ENCODE peak calls at places on chromosomes 12 and 14, in six cellular contexts. L, C, U, A, J and P are unnamed samples.
A peak's percentile ranks its signal among the peaks of the same experiment; 100 is the strongest.

GRCh38 chr14:77253333-77254190 is 17.4 kb downstream of the NGB start:
- DNase-seq in L (no peak), C (no peak), U (no peak), A (no peak), J (no peak), P (no peak)

GRCh38 chr12:54750-55535 is 11.6 kb upstream of the IQSEC3 start:
- DNase-seq in L (no peak), C (no peak), U (no peak), A (no peak), J (no peak), P (no peak)

GRCh38 chr12:132273992-132274334 is 55.4 kb downstream of the GALNT9 start:
- DNase-seq in L (no peak), C (no peak), U (no peak), A (no peak), J (no peak), P (no peak)

GRCh38 chr14:69863083-69863482 is 16.1 kb upstream of the SMOC1 start:
- DNase-seq in L (no peak), C (no peak), U (no peak), A (no peak), J (no peak), P (no peak)

GRCh38 chr12:13539051-13539450 is 342.5 kb downstream of the EMP1 start:
- DNase-seq in L (no peak), C (no peak), U (no peak), A (no peak), J (no peak), P (no peak)

GRCh38 chr14:103849151-103850013 is 2.0 kb upstream of the PPP1R13B start:
- DNase-seq in L (no peak), C (no peak), U (no peak), A (no peak), J (no peak), P (no peak)

GRCh38 chr14:93734086-93734822 is 54.0 kb downstream of the PRIMA1 start:
- DNase-seq in L (no peak), C (no peak), U (no peak), A (peak; percentile 50), J (no peak), P (no peak)

GRCh38 chr12:12722351-12723146 is 5.4 kb downstream of the CDKN1B start:
- DNase-seq in L (no peak), C (peak; percentile 70), U (no peak), A (no peak), J (peak; percentile 17), P (no peak)

GRCh38 chr12:80936353-80936641 is 1.4 kb downstream of the LIN7A start:
- DNase-seq in L (no peak), C (no peak), U (no peak), A (peak; percentile 68), J (no peak), P (no peak)

GRCh38 chr14:20998674-20999366 is at the start of gene SLC39A2:
- DNase-seq in L (peak; percentile 79), C (peak; percentile 51), U (peak; percentile 44), A (peak; percentile 59), J (no peak), P (no peak)

GRCh38 chr14:77124345-77125274 is 17.0 kb downstream of the ZDHHC22 start:
- DNase-seq in L (peak; percentile 61), C (peak; percentile 27), U (no peak), A (peak; percentile 82), J (no peak), P (peak; percentile 73)

GRCh38 chr12:49541140-49541861 is 2.5 kb downstream of the KCNH3 start:
- DNase-seq in L (no peak), C (no peak), U (no peak), A (no peak), J (no peak), P (no peak)

GRCh38 chr14:84963518-84963917 is 566.4 kb upstream of the FLRT2 start:
- DNase-seq in L (no peak), C (no peak), U (no peak), A (no peak), J (no peak), P (no peak)
- H3K4me1 ChIP-seq in L (no peaks in the 10 kb centered on the region), C (no peaks in the 10 kb centered on the region), U (peaks cover 6% of the 10 kb centered on the region), A (peaks cover 9% of the 10 kb centered on the region), J (no peaks in the 10 kb centered on the region), P (no peaks in the 10 kb centered on the region)

DNA sequence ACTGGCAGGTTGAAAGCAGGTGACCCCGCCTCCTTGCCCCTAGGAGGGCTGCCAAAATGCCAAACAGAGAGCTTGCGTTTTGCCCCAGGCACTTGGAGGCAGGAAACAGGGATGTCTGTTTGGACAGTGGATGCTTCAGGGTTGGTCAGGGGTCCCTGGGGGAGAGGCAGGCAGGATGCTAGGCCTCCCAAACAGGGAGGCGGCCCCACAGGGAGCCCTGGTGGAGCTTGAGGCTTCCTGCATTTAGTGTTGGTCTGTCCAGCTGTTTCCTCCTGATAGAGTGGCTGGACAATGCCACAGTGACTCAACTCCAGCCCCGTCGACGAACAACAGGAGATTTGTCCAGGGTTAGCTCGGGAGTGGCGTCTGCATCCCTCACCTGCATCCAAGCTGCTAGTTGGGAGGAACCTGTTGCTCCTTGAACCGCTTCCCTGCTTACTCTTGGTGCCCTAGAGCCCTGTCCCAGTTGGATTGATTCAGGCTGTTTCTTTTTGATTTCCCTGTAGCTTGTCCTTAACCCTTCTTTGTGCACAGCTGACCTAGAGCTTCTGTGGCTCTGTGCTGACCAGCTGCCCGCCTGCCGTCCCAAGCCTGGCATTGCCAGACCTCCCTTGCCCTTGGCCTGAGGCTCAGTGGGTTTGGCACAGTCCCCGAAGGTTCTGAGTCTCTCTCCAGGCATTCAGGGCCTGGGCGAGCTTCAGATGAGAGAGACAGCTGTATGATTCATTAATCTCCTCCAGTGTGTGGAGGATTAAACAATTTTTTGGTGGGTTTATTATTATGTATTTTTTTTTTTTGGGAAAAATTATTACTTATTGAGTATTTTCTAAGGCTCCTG is 45.9 kb downstream of the TSPAN9 start:
- DNase-seq in L (peak; percentile 71), C (peak; percentile 73), U (peak; percentile 40), A (no peak), J (no peak), P (no peak)
- H3K4me1 ChIP-seq in L (no peaks in the 10 kb centered on the region), C (peaks cover 15% of the 10 kb centered on the region), U (peaks cover 16% of the 10 kb centered on the region), A (peaks cover 3% of the 10 kb centered on the region), J (no peaks in the 10 kb centered on the region), P (peaks cover 13% of the 10 kb centered on the region)

GRCh38 chr12:54375258-54375579 is 9.3 kb downstream of the ZNF385A start:
- DNase-seq in L (no peak), C (no peak), U (no peak), A (no peak), J (no peak), P (no peak)

GRCh38 chr12:54378791-54379400 is 5.6 kb downstream of the ZNF385A start:
- DNase-seq in L (no peak), C (no peak), U (no peak), A (peak; percentile 89), J (peak; percentile 88), P (no peak)

GRCh38 chr12:54374555-54375257 is 9.8 kb downstream of the ZNF385A start:
- DNase-seq in L (no peak), C (no peak), U (no peak), A (no peak), J (no peak), P (no peak)

GRCh38 chr12:54377797-54378515 is 6.6 kb downstream of the ZNF385A start:
- DNase-seq in L (no peak), C (no peak), U (no peak), A (no peak), J (no peak), P (no peak)

DNA sequence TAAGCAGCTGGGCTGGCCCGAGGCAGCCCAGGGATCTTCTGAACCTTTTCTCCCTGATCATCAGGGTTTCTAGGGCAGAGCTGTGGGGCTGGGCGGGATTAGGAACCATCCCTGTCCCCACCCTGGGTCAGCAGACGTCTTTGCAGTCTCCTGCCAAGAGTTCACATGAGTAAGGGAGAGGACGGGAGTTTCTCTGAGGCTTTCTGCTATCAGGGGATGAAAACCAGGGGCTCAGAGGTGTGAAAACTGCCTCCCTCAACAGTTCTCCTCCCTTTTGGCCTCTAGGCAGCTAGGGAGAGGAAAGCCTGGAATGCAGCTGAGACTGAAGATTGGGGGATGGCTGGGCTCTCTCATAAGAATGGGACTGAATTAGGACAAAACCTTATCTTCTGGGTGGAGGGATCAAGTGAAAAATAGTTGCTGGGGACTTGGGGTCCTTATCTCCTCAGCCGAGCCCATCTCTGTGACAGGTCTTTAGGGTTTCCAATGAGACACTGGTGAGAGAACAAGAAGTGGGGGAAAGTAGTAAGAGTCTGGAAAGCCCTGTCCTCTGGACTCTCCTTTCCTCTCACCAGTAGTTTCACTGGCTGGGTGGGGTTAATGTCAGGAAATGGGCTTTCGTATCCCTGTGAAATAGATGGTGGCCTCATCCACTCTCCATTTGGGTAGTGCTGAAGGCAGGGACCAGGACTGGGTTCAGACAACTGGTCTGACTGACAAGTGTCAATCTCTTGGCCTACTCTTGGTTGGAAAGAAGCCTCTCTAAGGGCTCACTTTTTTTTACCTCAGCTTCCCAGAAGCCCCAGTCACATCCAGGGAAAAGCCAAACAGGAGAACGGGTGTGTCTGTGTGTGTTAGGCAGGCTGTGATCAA is 7.7 kb downstream of the ZNF385A start:
- DNase-seq in L (no peak), C (no peak), U (no peak), A (no peak), J (no peak), P (no peak)
- H3K4me1 ChIP-seq in L (no peaks in the 10 kb centered on the region), C (peaks cover 7% of the 10 kb centered on the region), U (no peaks in the 10 kb centered on the region), A (peaks cover 10% of the 10 kb centered on the region), J (peaks cover 51% of the 10 kb centered on the region), P (peaks cover 6% of the 10 kb centered on the region)

DNA sequence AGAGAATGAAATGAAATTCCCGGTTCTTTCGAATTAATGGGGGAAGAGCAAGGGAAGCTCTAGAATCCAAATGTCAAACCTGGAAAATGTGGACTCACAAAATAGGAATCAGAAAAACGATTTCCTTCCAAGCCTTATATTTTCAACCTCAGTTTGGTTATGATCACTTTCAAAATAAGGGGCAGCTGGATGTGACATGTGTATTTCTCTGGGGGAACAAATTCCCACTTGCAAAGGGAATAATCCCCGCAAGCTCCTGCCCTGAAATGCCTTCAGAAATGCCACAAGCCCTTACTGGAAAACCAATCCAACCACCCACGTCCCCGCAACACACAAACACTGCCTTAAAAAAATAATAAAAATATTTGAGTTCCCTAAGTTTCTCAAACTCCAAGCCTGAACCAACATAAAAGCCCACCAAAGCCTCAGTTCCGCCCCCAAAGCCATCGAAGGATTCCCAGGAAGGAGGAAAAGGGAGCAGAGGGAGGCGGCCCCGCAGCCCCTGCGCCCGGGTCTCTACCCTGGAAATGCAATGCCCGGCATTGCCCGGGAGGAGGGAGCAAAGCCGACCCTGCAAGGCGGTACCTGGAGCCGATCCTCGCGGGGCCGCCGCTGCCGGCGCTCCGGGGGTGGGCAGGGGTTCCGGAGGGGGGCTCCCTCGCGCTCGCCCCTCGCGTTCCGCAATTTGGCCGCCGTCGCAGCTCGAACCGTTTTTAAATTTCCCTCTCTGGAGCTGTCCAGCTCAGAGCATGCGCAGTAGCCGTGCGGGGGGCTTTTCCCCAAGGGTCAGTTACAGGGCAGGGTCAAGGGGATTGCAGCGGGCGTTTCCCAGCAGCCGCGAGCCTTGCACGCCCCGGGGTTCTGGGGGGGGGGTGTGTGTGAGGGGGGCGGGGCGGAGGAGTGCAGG is at the start of gene FOXN4:
- DNase-seq in L (no peak), C (no peak), U (no peak), A (peak; percentile 81), J (peak; percentile 43), P (no peak)
- H3K4me1 ChIP-seq in L (no peaks in the 10 kb centered on the region), C (no peaks in the 10 kb centered on the region), U (peaks cover 5% of the 10 kb centered on the region), A (peaks cover 14% of the 10 kb centered on the region), J (peaks cover 14% of the 10 kb centered on the region), P (peaks cover 9% of the 10 kb centered on the region)

DNA sequence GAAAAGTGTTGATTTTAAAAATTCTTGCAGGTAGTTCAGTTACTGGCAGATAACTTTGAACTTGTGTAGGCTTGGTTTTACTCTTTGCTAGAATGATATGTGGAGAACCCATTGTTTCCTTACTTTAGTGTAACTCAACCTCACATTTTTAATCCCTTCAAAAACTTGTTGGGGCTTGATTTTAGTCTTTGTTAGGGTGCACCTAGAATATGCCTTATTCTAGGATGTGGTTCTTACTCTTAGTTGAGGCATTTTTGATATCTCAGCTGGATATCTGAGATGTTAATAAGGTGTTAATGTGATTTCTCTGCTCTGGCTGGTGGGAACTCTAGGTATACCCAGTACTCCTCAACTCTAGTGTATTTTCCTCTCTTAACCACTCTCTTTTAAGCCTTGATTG is 10.0 kb downstream of the MNAT1 start:
- DNase-seq in L (no peak), C (no peak), U (no peak), A (no peak), J (no peak), P (no peak)
- H3K4me1 ChIP-seq in L (no peaks in the 10 kb centered on the region), C (no peaks in the 10 kb centered on the region), U (no peaks in the 10 kb centered on the region), A (no peaks in the 10 kb centered on the region), J (no peaks in the 10 kb centered on the region), P (no peaks in the 10 kb centered on the region)